ENCODE peak calls at places on chromosomes 4 and X, in eight cellular contexts. One of them, this sample, is unnamed.

GRCh38 chr4:63222466-63222865 is 1186.8 kb downstream of the TECRL start:
- DNase-seq in activated naive CD4-positive, alpha-beta T cell treated with anti-CD3 and anti-CD28 coated beads for 36 hours: no peak
- DNase-seq in Kasumi-1: no peak
- DNase-seq in NCI-H2081: no peak
- DNase-seq in left lung: no peak
- DNase-seq in COR-L47: no peak
- DNase-seq in T-helper 9 cell: no peak
- DNase-seq in stomach: no peak
- DNase-seq in this sample: no peak

GRCh38 chr4:96916731-96917130 is 1076.8 kb downstream of the PDHA2 start:
- DNase-seq in activated naive CD4-positive, alpha-beta T cell treated with anti-CD3 and anti-CD28 coated beads for 36 hours: no peak
- DNase-seq in Kasumi-1: no peak
- DNase-seq in NCI-H2081: no peak
- DNase-seq in left lung: no peak
- DNase-seq in COR-L47: no peak
- DNase-seq in T-helper 9 cell: no peak
- DNase-seq in stomach: no peak
- DNase-seq in this sample: peak

GRCh38 chrX:102338162-102338561 is 91.2 kb downstream of the NXF2 start:
- DNase-seq in activated naive CD4-positive, alpha-beta T cell treated with anti-CD3 and anti-CD28 coated beads for 36 hours: no peak
- DNase-seq in Kasumi-1: no peak
- DNase-seq in NCI-H2081: no peak
- DNase-seq in left lung: no peak
- DNase-seq in COR-L47: no peak
- DNase-seq in T-helper 9 cell: no peak
- DNase-seq in stomach: no peak
- DNase-seq in this sample: no peak

GRCh38 chr4:61312526-61312925 is 112.4 kb downstream of the ADGRL3 start:
- DNase-seq in activated naive CD4-positive, alpha-beta T cell treated with anti-CD3 and anti-CD28 coated beads for 36 hours: no peak
- DNase-seq in Kasumi-1: no peak
- DNase-seq in NCI-H2081: no peak
- DNase-seq in left lung: no peak
- DNase-seq in COR-L47: no peak
- DNase-seq in T-helper 9 cell: no peak
- DNase-seq in stomach: no peak
- DNase-seq in this sample: no peak

GRCh38 chr4:2070421-2071251 is 11.5 kb downstream of the NAT8L start:
- DNase-seq in activated naive CD4-positive, alpha-beta T cell treated with anti-CD3 and anti-CD28 coated beads for 36 hours: no peak
- DNase-seq in Kasumi-1: no peak
- DNase-seq in NCI-H2081: no peak
- DNase-seq in left lung: peak
- DNase-seq in COR-L47: no peak
- DNase-seq in T-helper 9 cell: no peak
- DNase-seq in stomach: no peak
- DNase-seq in this sample: no peak

GRCh38 chr4:87835192-87835591 is 2.4 kb downstream of the MEPE start:
- DNase-seq in activated naive CD4-positive, alpha-beta T cell treated with anti-CD3 and anti-CD28 coated beads for 36 hours: no peak
- DNase-seq in Kasumi-1: no peak
- DNase-seq in NCI-H2081: no peak
- DNase-seq in left lung: no peak
- DNase-seq in COR-L47: no peak
- DNase-seq in T-helper 9 cell: no peak
- DNase-seq in stomach: no peak
- DNase-seq in this sample: no peak

GRCh38 chr4:135564090-135564489 is 1362.5 kb upstream of the PABPC4L start:
- DNase-seq in activated naive CD4-positive, alpha-beta T cell treated with anti-CD3 and anti-CD28 coated beads for 36 hours: no peak
- DNase-seq in Kasumi-1: no peak
- DNase-seq in NCI-H2081: no peak
- DNase-seq in left lung: no peak
- DNase-seq in COR-L47: no peak
- DNase-seq in T-helper 9 cell: no peak
- DNase-seq in stomach: no peak
- DNase-seq in this sample: no peak

GRCh38 chr4:169383724-169384123 is 113.0 kb upstream of the SH3RF1 start:
- DNase-seq in activated naive CD4-positive, alpha-beta T cell treated with anti-CD3 and anti-CD28 coated beads for 36 hours: no peak
- DNase-seq in Kasumi-1: no peak
- DNase-seq in NCI-H2081: no peak
- DNase-seq in left lung: no peak
- DNase-seq in COR-L47: no peak
- DNase-seq in T-helper 9 cell: no peak
- DNase-seq in stomach: no peak
- DNase-seq in this sample: no peak

GRCh38 chrX:10106801-10107200 is 50.0 kb upstream of the CLCN4 start:
- DNase-seq in activated naive CD4-positive, alpha-beta T cell treated with anti-CD3 and anti-CD28 coated beads for 36 hours: peak
- DNase-seq in Kasumi-1: no peak
- DNase-seq in NCI-H2081: no peak
- DNase-seq in left lung: no peak
- DNase-seq in COR-L47: no peak
- DNase-seq in T-helper 9 cell: peak
- DNase-seq in stomach: no peak
- DNase-seq in this sample: no peak

GRCh38 chrX:15336023-15336413 is 695 bp upstream of the PIGA start:
- DNase-seq in activated naive CD4-positive, alpha-beta T cell treated with anti-CD3 and anti-CD28 coated beads for 36 hours: peak
- DNase-seq in Kasumi-1: no peak
- DNase-seq in NCI-H2081: no peak
- DNase-seq in left lung: no peak
- DNase-seq in COR-L47: peak
- DNase-seq in T-helper 9 cell: peak
- DNase-seq in stomach: no peak
- DNase-seq in this sample: no peak

GRCh38 chr4:145623831-145624230 is 4.6 kb downstream of the MMAA start:
- DNase-seq in activated naive CD4-positive, alpha-beta T cell treated with anti-CD3 and anti-CD28 coated beads for 36 hours: peak
- DNase-seq in Kasumi-1: no peak
- DNase-seq in NCI-H2081: no peak
- DNase-seq in left lung: no peak
- DNase-seq in COR-L47: no peak
- DNase-seq in T-helper 9 cell: no peak
- DNase-seq in stomach: no peak
- DNase-seq in this sample: no peak

GRCh38 chrX:119482497-119483480 is 14.5 kb downstream of the SLC25A5 start:
- DNase-seq in activated naive CD4-positive, alpha-beta T cell treated with anti-CD3 and anti-CD28 coated beads for 36 hours: peak
- DNase-seq in Kasumi-1: peak
- DNase-seq in NCI-H2081: peak
- DNase-seq in left lung: peak
- DNase-seq in COR-L47: peak
- DNase-seq in T-helper 9 cell: peak
- DNase-seq in stomach: peak
- DNase-seq in this sample: peak

GRCh38 chr4:766152-766515 is 59.8 kb downstream of the CPLX1 start:
- DNase-seq in activated naive CD4-positive, alpha-beta T cell treated with anti-CD3 and anti-CD28 coated beads for 36 hours: no peak
- DNase-seq in Kasumi-1: no peak
- DNase-seq in NCI-H2081: no peak
- DNase-seq in left lung: no peak
- DNase-seq in COR-L47: no peak
- DNase-seq in T-helper 9 cell: no peak
- DNase-seq in stomach: no peak
- DNase-seq in this sample: no peak

GRCh38 chr4:153204247-153205027 is at the start of gene TRIM2:
- DNase-seq in activated naive CD4-positive, alpha-beta T cell treated with anti-CD3 and anti-CD28 coated beads for 36 hours: no peak
- DNase-seq in Kasumi-1: no peak
- DNase-seq in NCI-H2081: peak
- DNase-seq in left lung: no peak
- DNase-seq in COR-L47: peak
- DNase-seq in T-helper 9 cell: no peak
- DNase-seq in stomach: peak
- DNase-seq in this sample: peak

GRCh38 chr4:16019666-16020065 is 56.7 kb upstream of the FGFBP2 start:
- DNase-seq in activated naive CD4-positive, alpha-beta T cell treated with anti-CD3 and anti-CD28 coated beads for 36 hours: no peak
- DNase-seq in Kasumi-1: no peak
- DNase-seq in NCI-H2081: no peak
- DNase-seq in left lung: no peak
- DNase-seq in COR-L47: no peak
- DNase-seq in T-helper 9 cell: no peak
- DNase-seq in stomach: no peak
- DNase-seq in this sample: no peak

GRCh38 chrX:31931225-31931624 is 859.4 kb upstream of the FTHL17 start:
- DNase-seq in activated naive CD4-positive, alpha-beta T cell treated with anti-CD3 and anti-CD28 coated beads for 36 hours: no peak
- DNase-seq in Kasumi-1: no peak
- DNase-seq in NCI-H2081: no peak
- DNase-seq in left lung: no peak
- DNase-seq in COR-L47: no peak
- DNase-seq in T-helper 9 cell: no peak
- DNase-seq in stomach: no peak
- DNase-seq in this sample: no peak

GRCh38 chrX:118807151-118808017 is 16.2 kb upstream of the ZCCHC12 start:
- DNase-seq in activated naive CD4-positive, alpha-beta T cell treated with anti-CD3 and anti-CD28 coated beads for 36 hours: peak
- DNase-seq in Kasumi-1: peak
- DNase-seq in NCI-H2081: peak
- DNase-seq in left lung: no peak
- DNase-seq in COR-L47: peak
- DNase-seq in T-helper 9 cell: no peak
- DNase-seq in stomach: peak
- DNase-seq in this sample: peak

GRCh38 chrX:98523026-98523425 is 1639.3 kb downstream of the RPA4 start:
- DNase-seq in activated naive CD4-positive, alpha-beta T cell treated with anti-CD3 and anti-CD28 coated beads for 36 hours: no peak
- DNase-seq in Kasumi-1: no peak
- DNase-seq in NCI-H2081: no peak
- DNase-seq in left lung: no peak
- DNase-seq in COR-L47: no peak
- DNase-seq in T-helper 9 cell: no peak
- DNase-seq in stomach: no peak
- DNase-seq in this sample: no peak

GRCh38 chr4:101762544-101762943 is 28.0 kb upstream of the BANK1 start:
- DNase-seq in activated naive CD4-positive, alpha-beta T cell treated with anti-CD3 and anti-CD28 coated beads for 36 hours: no peak
- DNase-seq in Kasumi-1: no peak
- DNase-seq in NCI-H2081: no peak
- DNase-seq in left lung: no peak
- DNase-seq in COR-L47: no peak
- DNase-seq in T-helper 9 cell: no peak
- DNase-seq in stomach: no peak
- DNase-seq in this sample: no peak

GRCh38 chrX:12722314-12722713 is 68.9 kb upstream of the PRPS2 start:
- DNase-seq in activated naive CD4-positive, alpha-beta T cell treated with anti-CD3 and anti-CD28 coated beads for 36 hours: no peak
- DNase-seq in Kasumi-1: no peak
- DNase-seq in NCI-H2081: no peak
- DNase-seq in left lung: no peak
- DNase-seq in COR-L47: no peak
- DNase-seq in T-helper 9 cell: no peak
- DNase-seq in stomach: no peak
- DNase-seq in this sample: no peak

GRCh38 chr4:99816611-99817309 is at the start of gene DAPP1:
- DNase-seq in activated naive CD4-positive, alpha-beta T cell treated with anti-CD3 and anti-CD28 coated beads for 36 hours: peak
- DNase-seq in Kasumi-1: peak
- DNase-seq in NCI-H2081: no peak
- DNase-seq in left lung: peak
- DNase-seq in COR-L47: no peak
- DNase-seq in T-helper 9 cell: peak
- DNase-seq in stomach: peak
- DNase-seq in this sample: no peak

GRCh38 chr4:38567448-38567847 is 96.6 kb upstream of the KLF3 start:
- DNase-seq in activated naive CD4-positive, alpha-beta T cell treated with anti-CD3 and anti-CD28 coated beads for 36 hours: no peak
- DNase-seq in Kasumi-1: no peak
- DNase-seq in NCI-H2081: no peak
- DNase-seq in left lung: no peak
- DNase-seq in COR-L47: no peak
- DNase-seq in T-helper 9 cell: no peak
- DNase-seq in stomach: no peak
- DNase-seq in this sample: no peak